ENCODE peak calls at places on chromosome 1, in eight cellular contexts. One of them, this sample, is unnamed.

GRCh38 chr1:181476581-181476980 is 6.7 kb upstream of the CACNA1E start:
- DNase-seq in tibial nerve: no peak
- DNase-seq in sigmoid colon: no peak
- DNase-seq in HCT116: no peak
- DNase-seq in upper lobe of right lung: no peak
- DNase-seq in cardiac muscle cell: no peak
- DNase-seq in mammary epithelial cell: no peak
- DNase-seq in right cardiac atrium: no peak
- DNase-seq in this sample: no peak

GRCh38 chr1:221620437-221621384 is 121.2 kb downstream of the DUSP10 start:
- DNase-seq in tibial nerve: no peak
- DNase-seq in sigmoid colon: no peak
- DNase-seq in HCT116: no peak
- DNase-seq in upper lobe of right lung: no peak
- DNase-seq in cardiac muscle cell: no peak
- DNase-seq in mammary epithelial cell: peak; percentile 31
- DNase-seq in right cardiac atrium: no peak
- DNase-seq in this sample: no peak

GRCh38 chr1:20168547-20169491 is 17.1 kb upstream of the UBXN10 start:
- DNase-seq in tibial nerve: no peak
- DNase-seq in sigmoid colon: no peak
- DNase-seq in HCT116: no peak
- DNase-seq in upper lobe of right lung: no peak
- DNase-seq in cardiac muscle cell: no peak
- DNase-seq in mammary epithelial cell: no peak
- DNase-seq in right cardiac atrium: no peak
- DNase-seq in this sample: no peak

GRCh38 chr1:41876533-41877445 is 41.9 kb downstream of the HIVEP3 start:
- DNase-seq in tibial nerve: no peak
- DNase-seq in sigmoid colon: no peak
- DNase-seq in HCT116: no peak
- DNase-seq in upper lobe of right lung: no peak
- DNase-seq in cardiac muscle cell: peak; percentile 28
- DNase-seq in mammary epithelial cell: no peak
- DNase-seq in right cardiac atrium: no peak
- DNase-seq in this sample: peak; percentile 46

GRCh38 chr1:226985839-226986463 is 45.9 kb downstream of the COQ8A start:
- DNase-seq in tibial nerve: no peak
- DNase-seq in sigmoid colon: peak; percentile 65
- DNase-seq in HCT116: no peak
- DNase-seq in upper lobe of right lung: no peak
- DNase-seq in cardiac muscle cell: peak; percentile 51
- DNase-seq in mammary epithelial cell: no peak
- DNase-seq in right cardiac atrium: peak; percentile 71
- DNase-seq in this sample: no peak

GRCh38 chr1:40153073-40153770 is 8.0 kb upstream of the RLF start:
- DNase-seq in tibial nerve: peak; percentile 37
- DNase-seq in sigmoid colon: no peak
- DNase-seq in HCT116: peak; percentile 62
- DNase-seq in upper lobe of right lung: no peak
- DNase-seq in cardiac muscle cell: peak; percentile 44
- DNase-seq in mammary epithelial cell: peak; percentile 40
- DNase-seq in right cardiac atrium: no peak
- DNase-seq in this sample: no peak

GRCh38 chr1:152110365-152110859 is 4.8 kb downstream of the TCHH start:
- DNase-seq in tibial nerve: no peak
- DNase-seq in sigmoid colon: no peak
- DNase-seq in HCT116: no peak
- DNase-seq in upper lobe of right lung: peak; percentile 69
- DNase-seq in cardiac muscle cell: no peak
- DNase-seq in mammary epithelial cell: peak; percentile 68
- DNase-seq in right cardiac atrium: peak; percentile 68
- DNase-seq in this sample: no peak

GRCh38 chr1:44515416-44515815 is 110.4 kb downstream of the RNF220 start:
- DNase-seq in tibial nerve: no peak
- DNase-seq in sigmoid colon: no peak
- DNase-seq in HCT116: no peak
- DNase-seq in upper lobe of right lung: no peak
- DNase-seq in cardiac muscle cell: no peak
- DNase-seq in mammary epithelial cell: peak; percentile 67
- DNase-seq in right cardiac atrium: no peak
- DNase-seq in this sample: no peak

GRCh38 chr1:30887485-30888315 is 20.9 kb downstream of the SDC3 start:
- DNase-seq in tibial nerve: no peak
- DNase-seq in sigmoid colon: no peak
- DNase-seq in HCT116: no peak
- DNase-seq in upper lobe of right lung: no peak
- DNase-seq in cardiac muscle cell: no peak
- DNase-seq in mammary epithelial cell: no peak
- DNase-seq in right cardiac atrium: no peak
- DNase-seq in this sample: no peak

GRCh38 chr1:94803517-94804441 is 16.4 kb upstream of the SLC44A3 start:
- DNase-seq in tibial nerve: peak; percentile 55
- DNase-seq in sigmoid colon: peak; percentile 71
- DNase-seq in HCT116: no peak
- DNase-seq in upper lobe of right lung: no peak
- DNase-seq in cardiac muscle cell: no peak
- DNase-seq in mammary epithelial cell: peak; percentile 34
- DNase-seq in right cardiac atrium: no peak
- DNase-seq in this sample: no peak

GRCh38 chr1:75198761-75199160 is 64.6 kb downstream of the LHX8 start:
- DNase-seq in tibial nerve: no peak
- DNase-seq in sigmoid colon: no peak
- DNase-seq in HCT116: no peak
- DNase-seq in upper lobe of right lung: no peak
- DNase-seq in cardiac muscle cell: no peak
- DNase-seq in mammary epithelial cell: no peak
- DNase-seq in right cardiac atrium: no peak
- DNase-seq in this sample: no peak

GRCh38 chr1:182614796-182615451 is 10.7 kb upstream of the RGS16 start:
- DNase-seq in tibial nerve: peak; percentile 78
- DNase-seq in sigmoid colon: peak; percentile 91
- DNase-seq in HCT116: no peak
- DNase-seq in upper lobe of right lung: peak; percentile 89
- DNase-seq in cardiac muscle cell: peak; percentile 70
- DNase-seq in mammary epithelial cell: peak; percentile 67
- DNase-seq in right cardiac atrium: peak; percentile 94
- DNase-seq in this sample: peak; percentile 93

GRCh38 chr1:31791131-31791858 is 24.5 kb downstream of the SPOCD1 start:
- DNase-seq in tibial nerve: no peak
- DNase-seq in sigmoid colon: peak; percentile 36
- DNase-seq in HCT116: no peak
- DNase-seq in upper lobe of right lung: peak; percentile 54
- DNase-seq in cardiac muscle cell: no peak
- DNase-seq in mammary epithelial cell: no peak
- DNase-seq in right cardiac atrium: no peak
- DNase-seq in this sample: no peak

GRCh38 chr1:218456449-218456848 is 111.3 kb downstream of the TGFB2 start:
- DNase-seq in tibial nerve: no peak
- DNase-seq in sigmoid colon: no peak
- DNase-seq in HCT116: no peak
- DNase-seq in upper lobe of right lung: no peak
- DNase-seq in cardiac muscle cell: no peak
- DNase-seq in mammary epithelial cell: no peak
- DNase-seq in right cardiac atrium: no peak
- DNase-seq in this sample: no peak

GRCh38 chr1:155040358-155041093 is 6.9 kb downstream of the DCST1 start:
- DNase-seq in tibial nerve: no peak
- DNase-seq in sigmoid colon: no peak
- DNase-seq in HCT116: no peak
- DNase-seq in upper lobe of right lung: no peak
- DNase-seq in cardiac muscle cell: no peak
- DNase-seq in mammary epithelial cell: no peak
- DNase-seq in right cardiac atrium: no peak
- DNase-seq in this sample: peak; percentile 56

GRCh38 chr1:234722904-234723588 is 113.1 kb upstream of the IRF2BP2 start:
- DNase-seq in tibial nerve: peak; percentile 76
- DNase-seq in sigmoid colon: peak; percentile 93
- DNase-seq in HCT116: peak; percentile 79
- DNase-seq in upper lobe of right lung: peak; percentile 81
- DNase-seq in cardiac muscle cell: no peak
- DNase-seq in mammary epithelial cell: peak; percentile 94
- DNase-seq in right cardiac atrium: peak; percentile 82
- DNase-seq in this sample: peak; percentile 63

GRCh38 chr1:200379431-200379755 is 30.4 kb downstream of the ZNF281 start:
- DNase-seq in tibial nerve: no peak
- DNase-seq in sigmoid colon: no peak
- DNase-seq in HCT116: no peak
- DNase-seq in upper lobe of right lung: no peak
- DNase-seq in cardiac muscle cell: no peak
- DNase-seq in mammary epithelial cell: peak; percentile 88
- DNase-seq in right cardiac atrium: no peak
- DNase-seq in this sample: no peak

GRCh38 chr1:50972766-50973165 is 2.7 kb downstream of the CDKN2C start:
- DNase-seq in tibial nerve: no peak
- DNase-seq in sigmoid colon: no peak
- DNase-seq in HCT116: no peak
- DNase-seq in upper lobe of right lung: no peak
- DNase-seq in cardiac muscle cell: no peak
- DNase-seq in mammary epithelial cell: peak; percentile 13
- DNase-seq in right cardiac atrium: no peak
- DNase-seq in this sample: no peak

GRCh38 chr1:114468710-114469468 is 42.1 kb downstream of the TRIM33 start:
- DNase-seq in tibial nerve: no peak
- DNase-seq in sigmoid colon: no peak
- DNase-seq in HCT116: no peak
- DNase-seq in upper lobe of right lung: no peak
- DNase-seq in cardiac muscle cell: no peak
- DNase-seq in mammary epithelial cell: peak; percentile 90
- DNase-seq in right cardiac atrium: no peak
- DNase-seq in this sample: no peak

GRCh38 chr1:163170331-163170730 is 32.4 kb downstream of the RGS5 start:
- DNase-seq in tibial nerve: no peak
- DNase-seq in sigmoid colon: no peak
- DNase-seq in HCT116: no peak
- DNase-seq in upper lobe of right lung: no peak
- DNase-seq in cardiac muscle cell: no peak
- DNase-seq in mammary epithelial cell: no peak
- DNase-seq in right cardiac atrium: no peak
- DNase-seq in this sample: no peak

GRCh38 chr1:118481091-118481490 is 296.1 kb upstream of the SPAG17 start:
- DNase-seq in tibial nerve: no peak
- DNase-seq in sigmoid colon: no peak
- DNase-seq in HCT116: no peak
- DNase-seq in upper lobe of right lung: no peak
- DNase-seq in cardiac muscle cell: no peak
- DNase-seq in mammary epithelial cell: no peak
- DNase-seq in right cardiac atrium: no peak
- DNase-seq in this sample: no peak

GRCh38 chr1:54653036-54653435 is 11.4 kb downstream of the MROH7 start:
- DNase-seq in tibial nerve: no peak
- DNase-seq in sigmoid colon: no peak
- DNase-seq in HCT116: no peak
- DNase-seq in upper lobe of right lung: no peak
- DNase-seq in cardiac muscle cell: no peak
- DNase-seq in mammary epithelial cell: no peak
- DNase-seq in right cardiac atrium: no peak
- DNase-seq in this sample: no peak

GRCh38 chr1:194028002-194028401 is 841.6 kb upstream of the B3GALT2 start:
- DNase-seq in tibial nerve: no peak
- DNase-seq in sigmoid colon: no peak
- DNase-seq in HCT116: no peak
- DNase-seq in upper lobe of right lung: no peak
- DNase-seq in cardiac muscle cell: peak; percentile 3
- DNase-seq in mammary epithelial cell: no peak
- DNase-seq in right cardiac atrium: no peak
- DNase-seq in this sample: no peak

GRCh38 chr1:8903908-8904650 is 25.6 kb upstream of the ENO1 start:
- DNase-seq in tibial nerve: peak; percentile 64
- DNase-seq in sigmoid colon: peak; percentile 74
- DNase-seq in HCT116: no peak
- DNase-seq in upper lobe of right lung: no peak
- DNase-seq in cardiac muscle cell: no peak
- DNase-seq in mammary epithelial cell: peak; percentile 93
- DNase-seq in right cardiac atrium: no peak
- DNase-seq in this sample: peak; percentile 88

GRCh38 chr1:154956557-154956956 is 658 bp upstream of the PBXIP1 start:
- DNase-seq in tibial nerve: peak; percentile 30
- DNase-seq in sigmoid colon: peak; percentile 82
- DNase-seq in HCT116: no peak
- DNase-seq in upper lobe of right lung: no peak
- DNase-seq in cardiac muscle cell: no peak
- DNase-seq in mammary epithelial cell: no peak
- DNase-seq in right cardiac atrium: peak; percentile 85
- DNase-seq in this sample: peak; percentile 63

GRCh38 chr1:7491089-7491817 is 279.8 kb upstream of the VAMP3 start:
- DNase-seq in tibial nerve: no peak
- DNase-seq in sigmoid colon: no peak
- DNase-seq in HCT116: no peak
- DNase-seq in upper lobe of right lung: no peak
- DNase-seq in cardiac muscle cell: no peak
- DNase-seq in mammary epithelial cell: no peak
- DNase-seq in right cardiac atrium: peak; percentile 40
- DNase-seq in this sample: peak; percentile 81

GRCh38 chr1:160083968-160084770 is 2.8 kb downstream of the KCNJ9 start:
- DNase-seq in tibial nerve: peak; percentile 71
- DNase-seq in sigmoid colon: peak; percentile 82
- DNase-seq in HCT116: peak; percentile 48
- DNase-seq in upper lobe of right lung: peak; percentile 90
- DNase-seq in cardiac muscle cell: peak; percentile 77
- DNase-seq in mammary epithelial cell: peak; percentile 32
- DNase-seq in right cardiac atrium: peak; percentile 86
- DNase-seq in this sample: peak; percentile 90

GRCh38 chr1:201788296-201788695 is 40.7 kb upstream of the IPO9 start:
- DNase-seq in tibial nerve: no peak
- DNase-seq in sigmoid colon: no peak
- DNase-seq in HCT116: no peak
- DNase-seq in upper lobe of right lung: no peak
- DNase-seq in cardiac muscle cell: no peak
- DNase-seq in mammary epithelial cell: no peak
- DNase-seq in right cardiac atrium: peak; percentile 53
- DNase-seq in this sample: no peak
- H3K4me1 ChIP-seq in tibial nerve: peaks cover 16% of the 10 kb centered on the region
- H3K4me1 ChIP-seq in sigmoid colon: no peaks in the 10 kb centered on the region
- H3K4me1 ChIP-seq in HCT116: no peaks in the 10 kb centered on the region
- H3K4me1 ChIP-seq in upper lobe of right lung: peaks cover 48% of the 10 kb centered on the region
- H3K4me1 ChIP-seq in cardiac muscle cell: no peaks in the 10 kb centered on the region
- H3K4me1 ChIP-seq in mammary epithelial cell: peaks cover 50% of the 10 kb centered on the region
- H3K4me1 ChIP-seq in right cardiac atrium: peaks cover 19% of the 10 kb centered on the region
- H3K4me1 ChIP-seq in this sample: peaks cover 34% of the 10 kb centered on the region

GRCh38 chr1:201745023-201745422 is 83.9 kb upstream of the IPO9 start:
- DNase-seq in tibial nerve: no peak
- DNase-seq in sigmoid colon: no peak
- DNase-seq in HCT116: no peak
- DNase-seq in upper lobe of right lung: no peak
- DNase-seq in cardiac muscle cell: no peak
- DNase-seq in mammary epithelial cell: peak; percentile 26
- DNase-seq in right cardiac atrium: no peak
- DNase-seq in this sample: no peak
- H3K4me1 ChIP-seq in tibial nerve: no peaks in the 10 kb centered on the region
- H3K4me1 ChIP-seq in sigmoid colon: no peaks in the 10 kb centered on the region
- H3K4me1 ChIP-seq in HCT116: peaks cover 9% of the 10 kb centered on the region
- H3K4me1 ChIP-seq in upper lobe of right lung: peaks cover 12% of the 10 kb centered on the region
- H3K4me1 ChIP-seq in cardiac muscle cell: peaks cover 56% of the 10 kb centered on the region
- H3K4me1 ChIP-seq in mammary epithelial cell: peaks cover 50% of the 10 kb centered on the region
- H3K4me1 ChIP-seq in right cardiac atrium: peaks cover 3% of the 10 kb centered on the region
- H3K4me1 ChIP-seq in this sample: peaks cover 4% of the 10 kb centered on the region

GRCh38 chr1:236155841-236156503 is 13.6 kb downstream of the GPR137B start:
- DNase-seq in tibial nerve: no peak
- DNase-seq in sigmoid colon: no peak
- DNase-seq in HCT116: no peak
- DNase-seq in upper lobe of right lung: peak; percentile 40
- DNase-seq in cardiac muscle cell: no peak
- DNase-seq in mammary epithelial cell: no peak
- DNase-seq in right cardiac atrium: peak; percentile 44
- DNase-seq in this sample: no peak
- H3K4me1 ChIP-seq in tibial nerve: no peaks in the 10 kb centered on the region
- H3K4me1 ChIP-seq in sigmoid colon: no peaks in the 10 kb centered on the region
- H3K4me1 ChIP-seq in HCT116: no peaks in the 10 kb centered on the region
- H3K4me1 ChIP-seq in upper lobe of right lung: no peaks in the 10 kb centered on the region
- H3K4me1 ChIP-seq in cardiac muscle cell: no peaks in the 10 kb centered on the region
- H3K4me1 ChIP-seq in mammary epithelial cell: no peaks in the 10 kb centered on the region
- H3K4me1 ChIP-seq in right cardiac atrium: peaks cover 2% of the 10 kb centered on the region
- H3K4me1 ChIP-seq in this sample: no peaks in the 10 kb centered on the region

GRCh38 chr1:36349839-36350238 is 26.4 kb upstream of the EVA1B start:
- DNase-seq in tibial nerve: no peak
- DNase-seq in sigmoid colon: no peak
- DNase-seq in HCT116: no peak
- DNase-seq in upper lobe of right lung: no peak
- DNase-seq in cardiac muscle cell: no peak
- DNase-seq in mammary epithelial cell: peak; percentile 37
- DNase-seq in right cardiac atrium: peak; percentile 76
- DNase-seq in this sample: peak; percentile 92
- H3K4me1 ChIP-seq in tibial nerve: peaks cover 36% of the 10 kb centered on the region
- H3K4me1 ChIP-seq in sigmoid colon: no peaks in the 10 kb centered on the region
- H3K4me1 ChIP-seq in HCT116: peaks cover 6% of the 10 kb centered on the region
- H3K4me1 ChIP-seq in upper lobe of right lung: peaks cover 41% of the 10 kb centered on the region
- H3K4me1 ChIP-seq in cardiac muscle cell: no peaks in the 10 kb centered on the region
- H3K4me1 ChIP-seq in mammary epithelial cell: peaks cover 52% of the 10 kb centered on the region
- H3K4me1 ChIP-seq in right cardiac atrium: peaks cover 16% of the 10 kb centered on the region
- H3K4me1 ChIP-seq in this sample: peaks cover 34% of the 10 kb centered on the region

This sample was measured in thyroid gland.